ENCODE peak calls at places on chromosome 10, in six cellular contexts. G is astrocyte of the hippocampus, I is HCT116, B is pons, O is A549, X is Calu3. T is an unnamed sample.
A peak's percentile ranks its signal among the peaks of the same experiment; 100 is the strongest.

GRCh38 chr10:3893904-3894563 is 109.0 kb upstream of the KLF6 start:
- DNase-seq in G (no peak), I (no peak), B (no peak), O (no peak), X (no peak), T (no peak)

GRCh38 chr10:128526793-128527375 is 400.7 kb upstream of the MKI67 start:
- DNase-seq in G (peak; percentile 53), I (no peak), B (peak; percentile 70), O (no peak), X (no peak), T (no peak)

GRCh38 chr10:86334515-86335085 is 32.0 kb downstream of the GRID1 start:
- DNase-seq in G (no peak), I (peak; percentile 29), B (no peak), O (no peak), X (peak; percentile 43), T (no peak)

GRCh38 chr10:86356306-86356705 is 10.3 kb downstream of the GRID1 start:
- DNase-seq in G (no peak), I (no peak), B (no peak), O (no peak), X (no peak), T (no peak)

GRCh38 chr10:20202337-20202736 is 386.1 kb downstream of the PLXDC2 start:
- DNase-seq in G (no peak), I (no peak), B (no peak), O (no peak), X (no peak), T (no peak)

GRCh38 chr10:42992957-42993390 is 83.9 kb upstream of the RET start:
- DNase-seq in G (no peak), I (no peak), B (no peak), O (no peak), X (no peak), T (no peak)

GRCh38 chr10:8071006-8071405 is 16.5 kb downstream of the GATA3 start:
- DNase-seq in G (no peak), I (no peak), B (no peak), O (no peak), X (no peak), T (no peak)

GRCh38 chr10:80196270-80196949 is 8.9 kb downstream of the ANXA11 start:
- DNase-seq in G (peak; percentile 69), I (peak; percentile 90), B (no peak), O (peak; percentile 61), X (peak; percentile 95), T (no peak)

GRCh38 chr10:121338206-121338991 is 259.8 kb downstream of the FGFR2 start:
- DNase-seq in G (no peak), I (no peak), B (no peak), O (no peak), X (no peak), T (no peak)

GRCh38 chr10:53256623-53257022 is 484.0 kb upstream of the MBL2 start:
- DNase-seq in G (no peak), I (no peak), B (no peak), O (no peak), X (peak; percentile 4), T (no peak)

GRCh38 chr10:51269816-51270215 is 195.5 kb downstream of the PRKG1 start:
- DNase-seq in G (peak; percentile 43), I (no peak), B (no peak), O (no peak), X (no peak), T (no peak)

GRCh38 chr10:44439845-44440244 is 54.9 kb upstream of the CXCL12 start:
- DNase-seq in G (no peak), I (no peak), B (no peak), O (no peak), X (no peak), T (no peak)

GRCh38 chr10:79103585-79103984 is 34.8 kb downstream of the ZMIZ1 start:
- DNase-seq in G (no peak), I (no peak), B (no peak), O (no peak), X (no peak), T (no peak)

GRCh38 chr10:30028006-30028441 is 31.4 kb downstream of the JCAD start:
- DNase-seq in G (peak; percentile 29), I (no peak), B (peak; percentile 24), O (no peak), X (no peak), T (no peak)

GRCh38 chr10:25232229-25232628 is 57.4 kb downstream of the GPR158 start:
- DNase-seq in G (no peak), I (no peak), B (no peak), O (no peak), X (no peak), T (no peak)

GRCh38 chr10:31836569-31837406 is 91.8 kb downstream of the ARHGAP12 start:
- DNase-seq in G (peak; percentile 58), I (peak; percentile 22), B (peak; percentile 65), O (peak; percentile 68), X (peak; percentile 33), T (peak; percentile 57)

GRCh38 chr10:61142987-61143386 is 199.0 kb upstream of the RHOBTB1 start:
- DNase-seq in G (no peak), I (no peak), B (no peak), O (no peak), X (no peak), T (peak; percentile 11)

GRCh38 chr10:78502208-78502943 is 468.7 kb downstream of the RPS24 start:
- DNase-seq in G (peak; percentile 56), I (no peak), B (no peak), O (no peak), X (no peak), T (no peak)

GRCh38 chr10:98340946-98341345 is 73.0 kb upstream of the LOXL4 start:
- DNase-seq in G (no peak), I (no peak), B (no peak), O (no peak), X (no peak), T (no peak)

GRCh38 chr10:4549254-4549653 is 276.8 kb upstream of the AKR1E2 start:
- DNase-seq in G (no peak), I (no peak), B (no peak), O (no peak), X (no peak), T (no peak)

GRCh38 chr10:1134156-1134555 is 78.0 kb downstream of the WDR37 start:
- DNase-seq in G (no peak), I (no peak), B (no peak), O (no peak), X (no peak), T (no peak)

GRCh38 chr10:124827474-124827873 is 25.9 kb downstream of the ABRAXAS2 start:
- DNase-seq in G (peak; percentile 10), I (no peak), B (no peak), O (peak; percentile 19), X (peak; percentile 4), T (peak; percentile 13)

GRCh38 chr10:122461367-122461728 is at the start of gene HTRA1:
- DNase-seq in G (peak; percentile 91), I (no peak), B (peak; percentile 84), O (peak; percentile 63), X (peak; percentile 35), T (no peak)

GRCh38 chr10:87771871-87772500 is 46.0 kb downstream of the ATAD1 start:
- DNase-seq in G (peak; percentile 32), I (no peak), B (peak; percentile 49), O (peak; percentile 30), X (no peak), T (no peak)

GRCh38 chr10:62873866-62874265 is 57.7 kb upstream of the EGR2 start:
- DNase-seq in G (no peak), I (no peak), B (no peak), O (no peak), X (no peak), T (no peak)

GRCh38 chr10:107984581-107984980 is 820.1 kb upstream of the SORCS1 start:
- DNase-seq in G (no peak), I (no peak), B (no peak), O (no peak), X (no peak), T (no peak)

GRCh38 chr10:104330168-104331117 is 7.8 kb downstream of the ITPRIP start:
- DNase-seq in G (peak; percentile 76), I (no peak), B (no peak), O (peak; percentile 76), X (no peak), T (no peak)

GRCh38 chr10:22702348-22702747 is 12.0 kb downstream of the PIP4K2A start:
- DNase-seq in G (peak; percentile 54), I (no peak), B (no peak), O (no peak), X (no peak), T (peak; percentile 38)

GRCh38 chr10:59719374-59719773 is 9.7 kb upstream of the SLC16A9 start:
- DNase-seq in G (no peak), I (no peak), B (no peak), O (no peak), X (no peak), T (no peak)

GRCh38 chr10:285216-285967 is 150.1 kb downstream of the ZMYND11 start:
- DNase-seq in G (no peak), I (no peak), B (no peak), O (no peak), X (no peak), T (no peak)

GRCh38 chr10:106982248-106982647 is 182.3 kb downstream of the SORCS1 start:
- DNase-seq in G (no peak), I (no peak), B (no peak), O (no peak), X (no peak), T (no peak)

GRCh38 chr10:93160829-93161228 is 87.1 kb downstream of the CYP26A1 start:
- DNase-seq in G (peak; percentile 80), I (no peak), B (no peak), O (no peak), X (no peak), T (no peak)

GRCh38 chr10:98295907-98296306 is 27.9 kb upstream of the LOXL4 start:
- DNase-seq in G (peak; percentile 28), I (no peak), B (no peak), O (no peak), X (no peak), T (no peak)

GRCh38 chr10:79298403-79299244 is 48.6 kb upstream of the PPIF start:
- DNase-seq in G (peak; percentile 94), I (peak; percentile 53), B (no peak), O (peak; percentile 84), X (peak; percentile 63), T (peak; percentile 79)